ENCODE peak calls at places on chromosomes 1 and 21, in six cellular contexts. Y, Q, K, P, H and I are unnamed samples.

GRCh38 chr1:177451191-177451590 is 280.4 kb downstream of the BRINP2 start:
- DNase-seq in Y (no peak), Q (no peak), K (no peak), P (no peak), H (no peak), I (no peak)

GRCh38 chr1:169833179-169833901 is 38.6 kb upstream of the METTL18 start:
- DNase-seq in Y (no peak), Q (no peak), K (peak), P (no peak), H (no peak), I (no peak)

GRCh38 chr1:31548899-31549806 is 27.2 kb upstream of the TINAGL1 start:
- DNase-seq in Y (peak), Q (peak), K (peak), P (peak), H (peak), I (peak)

GRCh38 chr1:60073605-60074278 is at the start of gene C1orf87:
- DNase-seq in Y (peak), Q (peak), K (no peak), P (peak), H (no peak), I (peak)

GRCh38 chr1:999797-1000356 is at the start of gene HES4:
- DNase-seq in Y (no peak), Q (peak), K (peak), P (peak), H (peak), I (peak)

GRCh38 chr1:53408013-53408754 is 51.0 kb upstream of the DMRTB1 start:
- DNase-seq in Y (no peak), Q (no peak), K (peak), P (no peak), H (peak), I (no peak)

GRCh38 chr21:42649122-42650032 is 4.0 kb upstream of the PDE9A start:
- DNase-seq in Y (no peak), Q (no peak), K (no peak), P (no peak), H (no peak), I (no peak)

GRCh38 chr1:50979964-50980363 is 9.9 kb downstream of the CDKN2C start:
- DNase-seq in Y (no peak), Q (no peak), K (no peak), P (no peak), H (no peak), I (no peak)

DNA sequence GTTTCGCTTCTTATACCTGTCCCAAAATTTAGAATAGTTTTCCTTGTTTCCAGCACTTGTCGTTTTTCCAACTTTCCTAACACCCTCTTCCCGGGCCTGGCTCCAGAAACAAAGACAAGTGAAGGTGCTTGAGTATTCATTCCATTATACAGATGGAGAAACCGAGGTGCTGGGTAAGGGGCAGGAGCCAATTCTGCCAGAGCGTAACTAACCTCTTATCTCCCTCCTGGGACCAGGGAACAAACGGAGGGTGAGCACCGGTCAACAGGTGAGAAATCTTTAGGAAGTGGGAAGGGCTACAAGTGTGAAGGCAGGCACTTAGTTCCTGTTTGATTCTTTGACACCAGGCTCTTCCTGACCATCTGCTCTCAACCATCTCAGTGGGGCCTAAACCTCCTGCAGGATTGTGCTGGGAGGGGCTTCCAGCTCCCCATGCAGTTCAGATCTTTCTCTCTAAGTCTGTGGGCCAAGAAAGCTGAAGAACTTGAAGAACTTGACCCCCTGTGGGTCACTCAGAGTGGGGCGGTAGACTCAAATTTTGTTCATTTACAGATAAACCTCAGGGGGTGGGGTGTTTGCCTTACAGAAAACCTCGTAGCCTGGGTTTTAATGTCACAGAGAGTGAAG is 8.7 kb downstream of the PLXNA2 start:
- DNase-seq in Y (no peak), Q (no peak), K (no peak), P (no peak), H (no peak), I (no peak)
- H2AFZ ChIP-seq in Y (no peak), Q (no peak), K (peak), P (no peak), H (no peak), I (peak)

DNA sequence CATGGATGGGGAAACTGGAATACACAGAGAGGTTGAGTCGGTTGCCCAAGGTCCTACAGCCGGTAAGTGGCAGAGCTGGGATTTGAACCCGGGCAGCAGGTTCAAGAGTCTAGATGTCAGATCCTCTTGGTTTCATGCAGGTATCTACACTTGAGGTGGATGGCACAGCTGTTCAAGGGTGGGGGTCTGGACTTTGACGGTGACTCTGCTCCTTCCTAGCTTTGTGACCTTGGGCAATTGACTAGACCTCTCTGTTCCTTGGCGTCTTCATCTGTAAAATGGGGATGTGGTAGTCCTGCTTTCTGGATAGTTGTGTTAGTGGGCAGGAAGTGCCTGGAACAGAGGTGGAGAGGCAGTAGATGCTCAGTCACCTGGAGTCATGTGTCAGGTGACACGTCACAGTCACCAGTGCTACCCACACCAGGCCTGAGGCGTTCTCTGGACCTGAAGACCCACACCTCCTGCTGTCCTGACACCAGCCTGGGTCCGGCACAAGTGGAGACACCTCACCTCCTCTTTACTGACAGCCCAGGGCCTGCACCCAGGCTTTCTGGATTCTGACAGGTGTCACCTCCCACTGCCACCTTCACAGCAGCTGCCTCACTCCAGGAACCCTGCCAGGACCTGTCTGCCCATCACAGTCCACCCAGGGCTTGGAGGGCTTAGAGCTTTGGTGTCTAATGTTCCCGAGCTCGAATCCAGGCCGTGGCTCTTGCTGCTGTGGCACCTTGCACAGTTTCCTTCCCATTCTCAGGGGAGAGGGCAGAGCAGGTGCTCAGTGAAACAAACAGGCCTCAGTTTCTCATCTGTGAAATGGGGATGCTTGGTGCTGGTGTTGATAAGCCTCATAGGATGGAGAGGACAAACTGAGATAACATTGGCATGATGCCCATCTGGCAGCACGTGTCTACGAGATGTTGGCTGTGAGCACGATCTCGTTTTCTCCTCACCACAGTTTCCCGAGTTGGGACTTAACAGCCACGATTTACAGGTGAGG is 83.2 kb upstream of the RUNX3 start:
- DNase-seq in Y (no peak), Q (no peak), K (no peak), P (no peak), H (no peak), I (no peak)
- H4K91ac ChIP-seq in Y (no peak), Q (no peak), K (no peak), P (no peak), H (no peak), I (no peak)

GRCh38 chr1:79005945-79006344 is 585 bp downstream of the ADGRL4 start:
- DNase-seq in Y (no peak), Q (no peak), K (peak), P (no peak), H (peak), I (no peak)
- H2AFZ ChIP-seq in Y (peak), Q (peak), K (peak), P (no peak), H (peak), I (peak)

GRCh38 chr1:27824411-27824810 is 6.2 kb upstream of the PPP1R8 start:
- DNase-seq in Y (no peak), Q (no peak), K (no peak), P (no peak), H (no peak), I (no peak)

GRCh38 chr1:27816921-27817630 is 13.5 kb upstream of the PPP1R8 start:
- DNase-seq in Y (no peak), Q (no peak), K (peak), P (no peak), H (peak), I (no peak)

GRCh38 chr1:27823784-27824183 is 6.8 kb upstream of the PPP1R8 start:
- DNase-seq in Y (no peak), Q (no peak), K (no peak), P (no peak), H (no peak), I (no peak)

DNA sequence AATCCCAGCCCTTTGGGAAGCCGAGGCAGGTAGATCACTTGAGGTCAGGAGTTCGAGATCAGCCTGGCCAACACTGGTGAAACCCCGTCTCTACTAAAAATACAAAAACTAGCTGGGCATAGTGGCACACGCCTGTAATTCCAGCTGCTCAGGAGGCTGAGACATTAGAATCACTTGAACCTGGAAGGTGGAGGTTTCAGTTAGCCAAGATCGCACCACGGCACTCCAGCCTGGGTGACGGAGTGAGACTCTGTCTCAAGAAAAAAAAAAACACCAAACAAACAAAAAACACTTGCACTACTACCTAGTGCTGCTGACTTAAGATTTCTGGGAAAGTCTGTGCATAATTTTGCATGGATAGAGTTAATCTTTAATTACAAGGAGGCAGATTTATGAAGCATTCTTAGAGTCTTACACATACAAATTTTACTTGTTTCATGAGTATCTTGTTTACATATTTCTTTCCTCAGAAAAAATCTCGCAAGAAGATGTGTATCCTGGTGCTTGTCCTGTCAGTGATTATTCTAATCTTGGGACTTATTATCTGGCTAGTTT is 8.7 kb upstream of the PPP1R8 start:
- DNase-seq in Y (no peak), Q (no peak), K (peak), P (no peak), H (peak), I (no peak)
- H4K91ac ChIP-seq in Y (no peak), Q (no peak), K (no peak), P (no peak), H (no peak), I (no peak)

GRCh38 chr21:43825936-43826622 is 36.7 kb downstream of the RRP1 start:
- DNase-seq in Y (no peak), Q (peak), K (no peak), P (no peak), H (no peak), I (no peak)

GRCh38 chr21:43825610-43825935 is 36.2 kb downstream of the RRP1 start:
- DNase-seq in Y (no peak), Q (no peak), K (no peak), P (no peak), H (no peak), I (no peak)

GRCh38 chr21:43829161-43829560 is 35.9 kb upstream of the AGPAT3 start:
- DNase-seq in Y (no peak), Q (no peak), K (no peak), P (no peak), H (no peak), I (no peak)

GRCh38 chr21:43826623-43826974 is 37.2 kb downstream of the RRP1 start:
- DNase-seq in Y (no peak), Q (no peak), K (no peak), P (no peak), H (no peak), I (no peak)

DNA sequence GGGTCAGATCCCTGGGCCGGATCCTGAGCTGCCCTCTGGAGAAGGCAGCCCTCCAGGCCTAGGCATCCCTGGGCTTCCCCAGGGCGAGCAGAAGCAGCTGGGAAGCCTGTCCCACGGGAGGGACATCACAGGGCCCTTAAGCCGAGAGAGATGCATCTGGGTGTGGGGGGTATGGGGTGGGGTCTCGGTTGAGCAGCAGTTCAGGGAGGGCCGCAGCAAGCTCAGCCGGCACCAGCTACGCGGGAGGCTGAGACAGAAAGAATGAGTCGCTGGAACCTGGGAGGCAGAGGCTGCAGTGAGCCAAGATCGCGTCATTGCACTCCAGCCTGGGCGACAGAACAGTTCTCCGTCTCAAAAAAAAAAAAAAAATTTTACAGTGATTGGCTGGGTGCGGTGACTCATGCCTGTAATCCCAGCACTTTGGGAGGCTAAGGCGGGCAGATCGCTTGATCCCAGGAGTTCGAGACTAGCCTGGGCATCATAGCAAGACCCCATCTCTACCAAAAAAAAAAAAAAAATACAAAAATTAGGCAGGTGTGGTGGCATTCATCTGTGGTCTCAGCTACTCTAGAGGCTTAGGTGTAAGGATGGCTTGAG is 37.7 kb downstream of the RRP1 start:
- DNase-seq in Y (no peak), Q (no peak), K (peak), P (no peak), H (peak), I (no peak)
- H2AFZ ChIP-seq in Y (no peak), Q (no peak), K (peak), P (no peak), H (no peak), I (peak)

GRCh38 chr1:21157054-21157453 is 19.6 kb downstream of the EIF4G3 start:
- DNase-seq in Y (no peak), Q (no peak), K (no peak), P (no peak), H (no peak), I (no peak)
- H4K91ac ChIP-seq in Y (no peak), Q (no peak), K (no peak), P (no peak), H (no peak), I (no peak)

GRCh38 chr1:208132287-208132882 is 111.8 kb downstream of the PLXNA2 start:
- DNase-seq in Y (peak), Q (peak), K (peak), P (peak), H (peak), I (peak)
- H2AFZ ChIP-seq in Y (no peak), Q (no peak), K (no peak), P (no peak), H (no peak), I (peak)

GRCh38 chr1:114164840-114165543 is 11.3 kb upstream of the SYT6 start:
- DNase-seq in Y (no peak), Q (no peak), K (no peak), P (no peak), H (no peak), I (no peak)
- H4K91ac ChIP-seq in Y (no peak), Q (no peak), K (no peak), P (no peak), H (no peak), I (no peak)

DNA sequence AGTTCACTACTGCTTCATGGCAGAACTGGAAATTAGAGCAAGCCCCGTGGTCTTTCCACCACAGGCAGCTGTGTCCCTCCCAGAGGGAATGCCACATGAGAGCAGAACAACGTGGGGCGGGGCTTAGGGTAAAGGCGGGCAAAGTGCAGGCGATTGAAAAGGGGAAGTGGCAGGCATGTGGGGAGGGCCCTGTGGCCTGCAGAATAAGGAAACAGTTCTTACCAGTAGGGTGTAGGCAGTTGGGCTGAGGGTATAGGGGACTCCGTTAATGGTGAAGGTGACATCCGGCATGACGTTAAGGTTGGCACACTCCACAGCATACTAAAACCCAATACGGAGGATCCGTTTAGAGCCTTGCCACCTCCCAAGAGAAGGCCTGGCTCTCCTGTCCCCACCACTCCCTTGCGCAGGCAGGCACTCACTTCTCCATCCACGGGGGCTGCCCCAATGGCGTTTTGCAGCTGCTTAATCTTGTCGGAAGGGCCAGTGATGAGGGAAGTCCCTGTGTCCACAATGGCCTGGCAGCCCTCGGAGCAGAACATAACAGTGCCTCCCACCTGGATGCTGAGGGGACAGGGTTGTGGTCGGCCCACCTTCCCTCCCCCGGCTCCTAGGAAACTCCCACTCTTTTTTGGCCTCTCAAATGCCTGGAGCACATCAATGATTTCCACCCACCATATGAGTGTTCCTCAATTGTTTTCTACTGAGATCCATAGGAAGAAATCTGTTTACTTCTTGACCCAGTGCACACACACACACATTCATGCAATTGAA is 9.1 kb upstream of the RAB7B start:
- DNase-seq in Y (no peak), Q (peak), K (no peak), P (peak), H (no peak), I (no peak)
- H2AFZ ChIP-seq in Y (peak), Q (no peak), K (peak), P (no peak), H (no peak), I (no peak)